ENCODE peak calls at places on chromosomes 7 and 10, in seven cellular contexts. O is GDM1, U is hypothalamus, N is left colon, B is LoVo, M is cardiac muscle cell, K is Panc1. J is an unnamed sample.

GRCh38 chr10:90658791-90659190 is 199.0 kb downstream of the HTR7 start:
- DNase-seq in O (no peak), U (no peak), B (no peak), N (no peak), M (no peak), K (no peak), J (peak; percentile 18)

GRCh38 chr10:75111906-75112703 is 649 bp downstream of the SAMD8 start:
- DNase-seq in K (no peak), U (peak; percentile 57), M (peak; percentile 64), O (peak; percentile 28), N (peak; percentile 56), B (peak; percentile 67), J (peak; percentile 62)

GRCh38 chr10:26844381-26844780 is 16.4 kb downstream of the ABI1 start:
- DNase-seq in O (no peak), K (no peak), M (no peak), N (no peak), U (no peak), B (no peak), J (no peak)

GRCh38 chr10:77919713-77920108 is 6.8 kb downstream of the DLG5 start:
- DNase-seq in K (no peak), O (no peak), U (no peak), N (no peak), M (peak; percentile 42), B (no peak), J (no peak)

GRCh38 chr7:126026421-126027088 is 1096.9 kb upstream of the POT1 start:
- DNase-seq in U (no peak), K (no peak), B (no peak), O (no peak), N (no peak), M (no peak), J (no peak)

GRCh38 chr7:141408440-141408839 is 142.8 kb upstream of the AGK start:
- DNase-seq in U (no peak), M (no peak), N (no peak), B (no peak), O (no peak), K (no peak), J (no peak)

GRCh38 chr10:61464461-61465215 is 11.5 kb upstream of the TMEM26 start:
- DNase-seq in O (no peak), M (peak; percentile 54), N (no peak), B (no peak), K (no peak), U (no peak), J (no peak)

GRCh38 chr7:56174346-56175085 is 58.3 kb upstream of the NUPR2 start:
- DNase-seq in N (no peak), M (no peak), O (no peak), U (no peak), K (no peak), B (no peak), J (no peak)

GRCh38 chr7:37186753-37187152 is 261.9 kb downstream of the ELMO1 start:
- DNase-seq in O (no peak), B (no peak), K (no peak), U (no peak), N (no peak), M (no peak), J (no peak)

GRCh38 chr7:79176859-79177477 is 276.5 kb downstream of the MAGI2 start:
- DNase-seq in U (no peak), B (peak; percentile 64), O (no peak), N (no peak), M (peak; percentile 61), K (peak; percentile 35), J (peak; percentile 72)

GRCh38 chr7:78121878-78122277 is 323.3 kb downstream of the PHTF2 start:
- DNase-seq in U (no peak), O (no peak), B (no peak), K (no peak), M (no peak), N (no peak), J (no peak)

GRCh38 chr7:118839544-118839943 is 615.0 kb downstream of the ANKRD7 start:
- DNase-seq in B (no peak), M (no peak), N (no peak), U (no peak), K (no peak), O (no peak), J (no peak)

GRCh38 chr7:141073641-141074161 is at the start of gene TMEM178B:
- DNase-seq in K (no peak), U (peak; percentile 46), M (no peak), B (no peak), O (no peak), N (no peak), J (peak; percentile 38)

J was measured in HT-29.